ENCODE peak calls at places on chromosome 22, in nine cellular contexts. C is transverse colon; F is CD8-positive, alpha-beta memory T cell; R is neuronal stem cell; X is BJ; E is esophagus squamous epithelium; T is dorsolateral prefrontal cortex; O is right cardiac atrium; S is thoracic aorta. L is an unnamed sample.

GRCh38 chr22:45683248-45683647 is 11.6 kb downstream of the ATXN10 start:
- DNase-seq in F (no peak), O (no peak), S (no peak), X (no peak), C (no peak), E (no peak), T (no peak), R (no peak), L (no peak)

GRCh38 chr22:49936973-49937757 is 18.7 kb downstream of the CRELD2 start:
- DNase-seq in F (no peak), E (no peak), R (no peak), T (peak; percentile 69), O (no peak), X (no peak), S (no peak), C (no peak), L (no peak)

GRCh38 chr22:30183861-30184278 is 62.7 kb downstream of the LIF start:
- DNase-seq in O (no peak), C (no peak), E (no peak), T (no peak), X (no peak), S (no peak), R (no peak), F (no peak), L (no peak)

GRCh38 chr22:36383110-36383581 is 4.6 kb downstream of the MYH9 start:
- DNase-seq in O (peak; percentile 45), S (no peak), E (no peak), R (no peak), F (peak; percentile 81), X (no peak), T (no peak), C (peak; percentile 83), L (no peak)

GRCh38 chr22:32880061-32880460 is 78.6 kb downstream of the TIMP3 start:
- DNase-seq in E (no peak), C (no peak), R (no peak), S (no peak), X (no peak), F (no peak), T (no peak), O (no peak), L (no peak)

GRCh38 chr22:29700949-29701927 is 18.6 kb upstream of the CABP7 start:
- DNase-seq in T (no peak), R (no peak), F (no peak), C (peak; percentile 24), X (no peak), S (no peak), E (no peak), O (peak; percentile 30), L (no peak)

GRCh38 chr22:29000225-29000556 is 61.4 kb downstream of the C22orf31 start:
- DNase-seq in C (no peak), T (no peak), X (no peak), R (no peak), F (no peak), S (no peak), O (no peak), E (no peak), L (no peak)

GRCh38 chr22:31818481-31819392 is 64.9 kb downstream of the DEPDC5 start:
- DNase-seq in R (no peak), E (no peak), C (no peak), X (no peak), S (no peak), O (no peak), T (no peak), F (no peak), L (no peak)

GRCh38 chr22:19085233-19086043 is 36.8 kb downstream of the DGCR2 start:
- DNase-seq in C (no peak), R (no peak), S (no peak), F (no peak), T (no peak), O (no peak), E (no peak), X (no peak), L (no peak)

GRCh38 chr22:35379146-35379993 is 1.5 kb upstream of the HMOX1 start:
- DNase-seq in F (no peak), T (no peak), E (no peak), R (no peak), O (no peak), C (peak; percentile 73), S (no peak), X (no peak), L (no peak)

GRCh38 chr22:27329471-27329870 is 472.1 kb downstream of the MN1 start:
- DNase-seq in E (no peak), X (no peak), R (no peak), C (no peak), O (no peak), S (no peak), T (no peak), F (no peak), L (no peak)

GRCh38 chr22:19816372-19817119 is 38.1 kb downstream of the GNB1L start:
- DNase-seq in S (no peak), T (peak; percentile 28), E (no peak), X (no peak), R (no peak), C (no peak), F (no peak), O (no peak), L (peak; percentile 27)

GRCh38 chr22:19488884-19489843 is 9.4 kb downstream of the CDC45 start:
- DNase-seq in X (no peak), S (no peak), T (no peak), E (no peak), R (no peak), O (no peak), F (no peak), C (no peak), L (no peak)

GRCh38 chr22:27573280-27573711 is 228.3 kb downstream of the MN1 start:
- DNase-seq in O (no peak), C (no peak), X (no peak), F (no peak), E (no peak), S (no peak), R (peak; percentile 49), T (no peak), L (no peak)

GRCh38 chr22:46829140-46829891 is 66.9 kb downstream of the TBC1D22A start:
- DNase-seq in S (no peak), R (no peak), X (peak; percentile 91), E (no peak), T (no peak), O (no peak), C (no peak), F (no peak), L (no peak)

GRCh38 chr22:50201191-50202129 is 649 bp downstream of the SELENOO start:
- DNase-seq in C (no peak), R (no peak), F (no peak), S (no peak), T (no peak), E (no peak), X (no peak), O (peak; percentile 76), L (no peak)

GRCh38 chr22:17120281-17120680 is 879 bp downstream of the TMEM121B start:
- DNase-seq in T (no peak), C (peak; percentile 34), R (peak; percentile 77), S (no peak), F (peak; percentile 50), O (peak; percentile 79), X (no peak), E (no peak), L (no peak)

DNA sequence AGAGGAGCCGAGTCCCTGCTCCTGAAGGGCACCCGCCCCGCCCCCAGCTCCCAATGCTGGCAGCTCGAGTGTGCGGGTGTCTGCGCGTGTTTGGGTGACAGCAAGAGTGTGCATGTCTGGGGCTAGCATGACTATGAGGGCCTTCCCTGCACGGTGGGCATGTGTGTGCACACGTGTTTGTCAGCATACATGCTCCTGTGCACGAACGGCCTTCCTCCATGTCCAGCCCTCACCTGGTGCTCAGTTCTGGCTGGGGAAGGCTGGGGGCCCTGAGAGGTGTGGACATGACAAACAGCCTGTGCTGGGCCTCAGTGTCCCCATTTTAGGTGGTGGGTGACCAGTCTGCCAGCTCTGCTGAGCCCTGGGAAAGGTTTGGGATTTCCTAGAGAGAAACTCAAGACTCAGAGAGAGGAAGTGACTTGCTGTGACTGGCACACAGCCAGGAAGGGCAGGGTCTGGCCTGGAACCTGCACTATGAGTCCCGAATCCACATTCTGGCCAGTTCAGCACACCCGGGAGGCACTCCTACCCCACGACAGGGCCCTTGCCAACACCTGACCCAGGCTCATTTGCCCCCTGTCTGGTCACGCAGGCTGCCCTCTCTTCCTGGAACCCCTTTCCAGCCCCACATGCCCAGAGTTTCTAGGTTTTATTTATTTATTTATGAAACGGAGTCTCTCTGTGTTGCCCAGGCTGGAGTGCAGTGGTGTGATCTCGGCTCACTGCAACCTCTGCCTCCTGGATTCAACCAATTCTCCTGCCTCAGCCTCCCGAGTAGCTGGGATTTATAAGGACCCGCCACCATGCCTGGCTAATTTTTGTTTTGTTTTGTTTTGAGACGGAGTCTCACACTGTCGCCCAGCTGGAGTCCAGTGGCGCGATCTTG is 3.3 kb upstream of the SHISA8 start:
- DNase-seq in C (peak; percentile 64), S (no peak), F (no peak), T (no peak), E (no peak), O (peak; percentile 88), X (no peak), R (no peak), L (no peak)
- H3K27me3 ChIP-seq in C (peaks cover 75% of the 10 kb centered on the region), S (peaks cover 15% of the 10 kb centered on the region), F (peaks cover 18% of the 10 kb centered on the region), T (peaks cover 29% of the 10 kb centered on the region), E (peaks cover 11% of the 10 kb centered on the region), O (no peaks in the 10 kb centered on the region), X (peaks cover 23% of the 10 kb centered on the region), R (peaks cover 53% of the 10 kb centered on the region), L (no peaks in the 10 kb centered on the region)

GRCh38 chr22:40345271-40345670 is 1.0 kb upstream of the ADSL start:
- DNase-seq in F (no peak), C (peak; percentile 50), S (no peak), R (no peak), O (no peak), T (no peak), X (no peak), E (no peak), L (no peak)
- H3K4me3 ChIP-seq in F (no peak overlapping the region), C (peak overlapping the region; percentile 75), S (peak overlapping the region; percentile 75), R (no peak overlapping the region), O (peak overlapping the region; percentile 36), T (peak overlapping the region; percentile 90), X (peak overlapping the region; percentile 85), E (peak overlapping the region; percentile 50), L (peak overlapping the region; percentile 70)

GRCh38 chr22:21995660-21996059 is 13.1 kb upstream of the TOP3B start:
- DNase-seq in T (no peak), F (no peak), C (no peak), O (no peak), S (no peak), R (no peak), E (no peak), X (no peak), L (no peak)
- H3K27me3 ChIP-seq in T (no peaks in the 10 kb centered on the region), F (peaks cover 6% of the 10 kb centered on the region), C (peaks cover 8% of the 10 kb centered on the region), O (no peaks in the 10 kb centered on the region), S (no peaks in the 10 kb centered on the region), R (peaks cover 69% of the 10 kb centered on the region), E (no peaks in the 10 kb centered on the region), X (peaks cover 10% of the 10 kb centered on the region), L (no peaks in the 10 kb centered on the region)

DNA sequence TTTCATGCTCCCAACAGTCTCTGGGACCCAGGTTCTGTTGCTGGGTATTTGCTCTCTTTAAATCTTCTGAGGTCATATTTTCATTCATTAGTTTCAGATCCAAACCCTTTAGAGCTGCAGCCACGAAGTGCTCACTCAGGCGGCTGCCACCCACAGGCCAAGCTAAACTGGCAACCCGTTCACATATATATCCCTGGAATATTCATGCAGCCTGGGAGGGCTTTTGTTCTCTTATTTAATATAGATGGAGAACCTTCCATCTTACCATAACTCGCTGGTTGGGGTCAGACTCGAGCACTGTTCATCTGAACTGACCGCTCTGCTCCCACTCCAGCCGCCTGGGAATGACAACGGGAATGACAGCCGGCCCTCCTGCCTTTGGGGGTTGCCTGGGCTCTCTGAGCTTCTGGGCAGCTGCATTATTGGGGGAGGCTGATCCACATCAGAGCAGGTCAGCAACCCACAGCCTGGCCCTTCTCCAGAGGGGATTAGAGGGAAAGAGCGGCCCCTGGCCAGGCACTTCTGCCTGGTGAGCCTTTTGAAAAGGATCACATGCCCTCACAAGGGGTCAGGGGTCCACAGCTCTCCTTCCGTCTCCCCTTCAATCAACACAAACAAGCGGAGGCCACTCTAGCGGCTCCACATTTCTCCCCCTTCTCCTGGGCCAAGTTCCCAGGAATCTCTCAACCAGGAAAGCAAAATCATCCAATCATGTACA is 11.9 kb downstream of the TMEM184B start:
- DNase-seq in R (peak; percentile 49), E (no peak), C (no peak), X (no peak), F (no peak), T (no peak), S (no peak), O (peak; percentile 55), L (no peak)
- H3K4me3 ChIP-seq in R (no peak overlapping the region), E (no peak overlapping the region), C (no peak overlapping the region), X (no peak overlapping the region), F (no peak overlapping the region), T (peak overlapping the region; percentile 10), S (peak overlapping the region; percentile 3), O (no peak overlapping the region), L (no peak overlapping the region)